ENCODE peak calls at places on chromosome 16, in nine cellular contexts. V, T, D, J, L, G, H, Y and P are unnamed samples.

GRCh38 chr16:79949417-79949816 is 348.9 kb upstream of the MAF start:
- DNase-seq in V (no peak), T (no peak), D (no peak), J (no peak), L (no peak), G (no peak), H (no peak), Y (no peak), P (no peak)

GRCh38 chr16:86314402-86315025 is 195.8 kb upstream of the FOXF1 start:
- DNase-seq in V (no peak), T (no peak), D (no peak), J (no peak), L (no peak), G (no peak), H (no peak), Y (no peak), P (no peak)

GRCh38 chr16:57649443-57649751 is 18.7 kb upstream of the ADGRG3 start:
- DNase-seq in V (no peak), T (no peak), D (no peak), J (no peak), L (no peak), G (no peak), H (no peak), Y (no peak), P (no peak)

GRCh38 chr16:1491327-1491726 is 1.8 kb upstream of the TELO2 start:
- DNase-seq in V (no peak), T (no peak), D (no peak), J (no peak), L (no peak), G (no peak), H (no peak), Y (no peak), P (no peak)

GRCh38 chr16:87387942-87388817 is 4.0 kb upstream of the MAP1LC3B start:
- DNase-seq in V (peak; percentile 87), T (peak; percentile 97), D (peak; percentile 99), J (peak; percentile 92), L (peak; percentile 92), G (peak; percentile 96), H (peak; percentile 91), Y (peak; percentile 93), P (peak; percentile 95)

GRCh38 chr16:71917900-71918299 is 22.6 kb downstream of the IST1 start:
- DNase-seq in V (no peak), T (no peak), D (no peak), J (no peak), L (no peak), G (no peak), H (no peak), Y (no peak), P (no peak)

GRCh38 chr16:66026211-66026610 is 340.3 kb upstream of the CDH5 start:
- DNase-seq in V (no peak), T (no peak), D (no peak), J (no peak), L (peak; percentile 16), G (peak; percentile 15), H (no peak), Y (peak; percentile 50), P (no peak)

GRCh38 chr16:88533945-88534641 is 36.1 kb upstream of the ZC3H18 start:
- DNase-seq in V (peak; percentile 81), T (peak; percentile 68), D (peak; percentile 68), J (peak; percentile 78), L (no peak), G (peak; percentile 46), H (no peak), Y (peak; percentile 11), P (peak; percentile 70)

GRCh38 chr16:592518-593306 is 2.8 kb downstream of the RAB40C start:
- DNase-seq in V (peak; percentile 70), T (no peak), D (peak; percentile 73), J (no peak), L (no peak), G (no peak), H (no peak), Y (no peak), P (peak; percentile 88)

GRCh38 chr16:87740909-87741424 is 24.8 kb downstream of the KLHDC4 start:
- DNase-seq in V (no peak), T (peak; percentile 35), D (no peak), J (no peak), L (no peak), G (no peak), H (no peak), Y (no peak), P (no peak)

GRCh38 chr16:88772871-88773811 is 11.9 kb downstream of the PIEZO1 start:
- DNase-seq in V (peak; percentile 81), T (peak; percentile 43), D (no peak), J (no peak), L (no peak), G (no peak), H (peak; percentile 26), Y (peak; percentile 68), P (no peak)

GRCh38 chr16:27270389-27270788 is 1.8 kb upstream of the NSMCE1 start:
- DNase-seq in V (no peak), T (no peak), D (no peak), J (no peak), L (no peak), G (no peak), H (no peak), Y (no peak), P (no peak)

GRCh38 chr16:50354629-50355456 is 13.9 kb downstream of the BRD7 start:
- DNase-seq in V (no peak), T (no peak), D (no peak), J (peak; percentile 59), L (no peak), G (no peak), H (no peak), Y (no peak), P (no peak)

GRCh38 chr16:50351116-50351515 is 17.7 kb downstream of the BRD7 start:
- DNase-seq in V (no peak), T (no peak), D (no peak), J (no peak), L (no peak), G (no peak), H (no peak), Y (no peak), P (no peak)

GRCh38 chr16:50354082-50354481 is 14.7 kb downstream of the BRD7 start:
- DNase-seq in V (no peak), T (no peak), D (no peak), J (no peak), L (no peak), G (no peak), H (no peak), Y (no peak), P (no peak)

DNA sequence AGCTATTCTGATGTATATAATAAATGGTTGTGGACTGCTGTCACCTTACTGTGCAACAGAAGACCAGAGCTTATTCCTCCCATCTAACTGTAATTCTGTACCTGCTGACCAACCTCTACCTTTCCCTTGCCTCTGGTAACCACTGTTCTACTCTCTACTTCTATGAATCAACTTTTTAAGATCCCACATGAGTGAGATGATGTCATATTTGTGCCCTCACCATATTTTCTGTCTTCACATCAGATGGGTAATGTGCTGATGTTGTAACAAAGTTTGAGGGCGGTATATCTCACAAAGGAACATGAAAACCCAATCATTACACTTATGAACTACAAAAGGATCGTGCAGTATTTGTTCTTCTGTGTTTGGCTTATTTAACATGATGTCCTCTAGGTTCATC is 16.8 kb downstream of the BRD7 start:
- DNase-seq in V (no peak), T (no peak), D (no peak), J (no peak), L (no peak), G (no peak), H (no peak), Y (no peak), P (no peak)
- H3K36me3 ChIP-seq in V (peaks cover 43% of the 10 kb centered on the region), T (no peaks in the 10 kb centered on the region), D (peaks cover 32% of the 10 kb centered on the region), J (peaks cover 36% of the 10 kb centered on the region), L (peaks cover 6% of the 10 kb centered on the region), G (peaks cover 55% of the 10 kb centered on the region), H (peaks cover 38% of the 10 kb centered on the region), Y (peaks cover 57% of the 10 kb centered on the region), P (peaks cover 3% of the 10 kb centered on the region)

GRCh38 chr16:3471518-3472176 is 23.6 kb downstream of the C16orf90 start:
- DNase-seq in V (no peak), T (no peak), D (no peak), J (no peak), L (no peak), G (no peak), H (no peak), Y (no peak), P (no peak)
- H3K9me3 ChIP-seq in V (no peaks in the 10 kb centered on the region), T (no peaks in the 10 kb centered on the region), D (no peaks in the 10 kb centered on the region), J (no peaks in the 10 kb centered on the region), L (no peaks in the 10 kb centered on the region), G (no peaks in the 10 kb centered on the region), H (no peaks in the 10 kb centered on the region), Y (no peaks in the 10 kb centered on the region), P (no peaks in the 10 kb centered on the region)

GRCh38 chr16:28983644-28984043 is 1.2 kb upstream of the LAT start:
- DNase-seq in V (no peak), T (no peak), D (no peak), J (no peak), L (no peak), G (no peak), H (no peak), Y (no peak), P (no peak)
- H3K36me3 ChIP-seq in V (peaks cover 13% of the 10 kb centered on the region), T (peaks cover 5% of the 10 kb centered on the region), D (peaks cover 50% of the 10 kb centered on the region), J (peaks cover 28% of the 10 kb centered on the region), L (peaks cover 3% of the 10 kb centered on the region), G (peaks cover 77% of the 10 kb centered on the region), H (peaks cover 83% of the 10 kb centered on the region), Y (peaks cover 9% of the 10 kb centered on the region), P (peaks cover 5% of the 10 kb centered on the region)

GRCh38 chr16:49453983-49454382 is 80.4 kb downstream of the C16orf78 start:
- DNase-seq in V (no peak), T (no peak), D (no peak), J (no peak), L (no peak), G (no peak), H (no peak), Y (no peak), P (no peak)

GRCh38 chr16:49455991-49456745 is 82.6 kb downstream of the C16orf78 start:
- DNase-seq in V (no peak), T (no peak), D (no peak), J (no peak), L (no peak), G (no peak), H (no peak), Y (no peak), P (no peak)

GRCh38 chr16:49455181-49455990 is 81.8 kb downstream of the C16orf78 start:
- DNase-seq in V (no peak), T (no peak), D (no peak), J (no peak), L (no peak), G (no peak), H (no peak), Y (no peak), P (no peak)

GRCh38 chr16:49453001-49453400 is 79.4 kb downstream of the C16orf78 start:
- DNase-seq in V (no peak), T (no peak), D (no peak), J (no peak), L (no peak), G (no peak), H (no peak), Y (no peak), P (no peak)

DNA sequence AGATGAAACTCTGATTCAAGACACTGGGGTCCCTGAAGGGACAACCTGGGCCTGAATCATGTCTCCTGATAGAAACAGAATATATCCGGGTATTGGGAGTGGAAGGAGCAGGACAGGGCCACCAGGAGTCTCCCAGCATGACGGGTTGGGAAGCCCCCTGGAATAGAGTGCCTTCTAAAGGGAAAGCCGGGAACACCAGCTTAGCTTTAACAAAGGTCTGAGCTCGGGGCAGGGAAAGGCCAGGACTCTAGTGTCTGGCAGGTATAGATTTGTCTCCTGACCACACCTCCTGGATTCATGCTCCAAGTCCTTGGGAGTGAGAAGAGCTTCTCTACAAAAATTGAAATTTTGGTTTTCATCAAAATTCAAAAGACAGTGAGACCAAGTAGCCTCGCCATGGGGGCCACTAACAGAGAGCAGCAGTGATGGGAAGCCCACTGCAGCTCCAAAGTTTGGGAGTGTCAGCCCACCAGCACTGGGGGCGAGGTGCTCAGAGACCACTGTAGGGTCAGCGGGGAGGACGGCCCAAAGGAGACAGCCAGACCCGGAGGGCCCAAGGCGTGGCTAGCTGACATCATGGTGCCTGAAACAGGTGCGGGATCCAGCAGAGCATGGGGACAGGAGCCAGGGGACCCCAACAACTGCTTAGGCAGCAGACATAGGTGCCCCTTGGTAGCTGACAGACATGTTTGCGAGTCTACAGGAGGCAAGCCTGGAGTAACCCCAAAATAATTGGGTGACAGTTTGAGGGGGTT is 81.0 kb downstream of the C16orf78 start:
- DNase-seq in V (no peak), T (no peak), D (no peak), J (no peak), L (no peak), G (no peak), H (no peak), Y (no peak), P (no peak)
- H3K9me3 ChIP-seq in V (no peaks in the 10 kb centered on the region), T (no peaks in the 10 kb centered on the region), D (no peaks in the 10 kb centered on the region), J (no peaks in the 10 kb centered on the region), L (no peaks in the 10 kb centered on the region), G (no peaks in the 10 kb centered on the region), H (no peaks in the 10 kb centered on the region), Y (peaks cover 4% of the 10 kb centered on the region), P (peaks cover 5% of the 10 kb centered on the region)